ENCODE peak calls at places on chromosomes 1 and 21, in four cellular contexts. X is tibial nerve, H is right lobe of liver, L is left lung. U is an unnamed sample.

GRCh38 chr1:40610156-40610555 is 55.3 kb downstream of the RIMS3 start:
- DNase-seq in H (no peak), L (no peak), X (no peak), U (no peak)

GRCh38 chr1:238653693-238654321 is 732.6 kb upstream of the CHRM3 start:
- DNase-seq in X (no peak), H (no peak), L (no peak), U (no peak)

GRCh38 chr1:40646385-40646784 is 19.1 kb downstream of the RIMS3 start:
- DNase-seq in L (no peak), H (no peak), X (no peak), U (no peak)

GRCh38 chr1:117473063-117473462 is 105.8 kb downstream of the MAN1A2 start:
- DNase-seq in H (no peak), L (no peak), X (no peak), U (no peak)

GRCh38 chr1:221840511-221841243 is 98.8 kb upstream of the DUSP10 start:
- DNase-seq in X (peak; percentile 22), H (no peak), L (no peak), U (no peak)

GRCh38 chr1:161012420-161012819 is 8.5 kb downstream of the F11R start:
- DNase-seq in H (no peak), X (no peak), L (no peak), U (no peak)

GRCh38 chr1:81670286-81670685 is 130.4 kb upstream of the ADGRL2 start:
- DNase-seq in X (peak; percentile 41), L (peak; percentile 82), H (peak; percentile 55), U (no peak)

GRCh38 chr1:220526294-220526693 is 1.6 kb upstream of the MARK1 start:
- DNase-seq in L (no peak), X (no peak), H (no peak), U (no peak)

GRCh38 chr1:56506314-56506743 is 73.0 kb downstream of the PLPP3 start:
- DNase-seq in L (peak; percentile 63), X (no peak), H (peak; percentile 35), U (no peak)

GRCh38 chr1:236103646-236104218 is 38.6 kb upstream of the GPR137B start:
- DNase-seq in L (no peak), H (no peak), X (peak; percentile 78), U (peak; percentile 24)

GRCh38 chr1:154342836-154343472 is 17.6 kb downstream of the ATP8B2 start:
- DNase-seq in X (no peak), H (no peak), L (peak; percentile 57), U (peak; percentile 57)

GRCh38 chr21:38942617-38943245 is 137.0 kb downstream of the ETS2 start:
- DNase-seq in H (no peak), L (no peak), X (no peak), U (no peak)

GRCh38 chr1:162229534-162229933 is 147.1 kb downstream of the SPATA46 start:
- DNase-seq in X (no peak), L (no peak), H (no peak), U (no peak)

GRCh38 chr1:21027805-21028204 is 148.9 kb downstream of the EIF4G3 start:
- DNase-seq in X (no peak), H (no peak), L (no peak), U (no peak)

GRCh38 chr21:31557421-31557955 is 102.0 kb upstream of the SOD1 start:
- DNase-seq in X (no peak), L (no peak), H (no peak), U (no peak)

GRCh38 chr1:216820345-216820744 is 97.1 kb upstream of the ESRRG start:
- DNase-seq in H (no peak), X (no peak), L (no peak), U (no peak)

GRCh38 chr1:44361478-44361877 is 6.4 kb upstream of the ERI3 start:
- DNase-seq in H (no peak), L (no peak), X (no peak), U (no peak)

GRCh38 chr1:182806015-182806678 is 16.6 kb downstream of the NPL start:
- DNase-seq in X (no peak), L (no peak), H (no peak), U (no peak)

GRCh38 chr1:182809414-182809957 is 19.9 kb downstream of the NPL start:
- DNase-seq in X (no peak), L (no peak), H (no peak), U (no peak)

GRCh38 chr1:182802006-182802798 is 12.6 kb downstream of the NPL start:
- DNase-seq in L (no peak), H (no peak), X (no peak), U (no peak)

GRCh38 chr1:182807907-182808306 is 18.3 kb downstream of the NPL start:
- DNase-seq in X (no peak), H (no peak), L (no peak), U (no peak)

GRCh38 chr1:182803846-182804245 is 14.3 kb downstream of the NPL start:
- DNase-seq in L (no peak), X (no peak), H (no peak), U (no peak)
- H3K9me3 ChIP-seq in L (no peaks in the 10 kb centered on the region), X (no peaks in the 10 kb centered on the region), H (no peaks in the 10 kb centered on the region), U (no peaks in the 10 kb centered on the region)

DNA sequence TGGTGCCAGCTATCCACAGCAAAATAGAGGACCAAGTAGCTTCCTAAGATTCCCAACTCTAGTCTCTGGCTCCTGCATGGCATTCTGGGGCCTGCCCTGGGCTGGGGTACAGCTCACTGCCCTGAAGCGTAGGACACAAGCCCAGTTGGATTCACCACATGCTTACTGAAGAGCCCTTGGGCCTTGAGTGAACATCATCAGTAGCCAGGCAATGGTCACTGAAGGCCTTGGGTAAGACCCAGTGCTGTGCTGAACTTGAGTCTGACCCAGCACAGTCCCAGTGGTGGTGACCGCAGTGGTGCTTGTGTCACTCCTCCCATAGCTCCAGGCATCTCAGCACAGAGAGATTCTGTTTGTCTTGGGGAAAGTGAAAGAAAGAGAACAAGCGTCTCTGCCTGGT is 7.7 kb upstream of the LCE3A start:
- DNase-seq in L (no peak), X (no peak), H (no peak), U (no peak)
- H3K9me3 ChIP-seq in L (no peaks in the 10 kb centered on the region), X (no peaks in the 10 kb centered on the region), H (no peaks in the 10 kb centered on the region), U (no peaks in the 10 kb centered on the region)

DNA sequence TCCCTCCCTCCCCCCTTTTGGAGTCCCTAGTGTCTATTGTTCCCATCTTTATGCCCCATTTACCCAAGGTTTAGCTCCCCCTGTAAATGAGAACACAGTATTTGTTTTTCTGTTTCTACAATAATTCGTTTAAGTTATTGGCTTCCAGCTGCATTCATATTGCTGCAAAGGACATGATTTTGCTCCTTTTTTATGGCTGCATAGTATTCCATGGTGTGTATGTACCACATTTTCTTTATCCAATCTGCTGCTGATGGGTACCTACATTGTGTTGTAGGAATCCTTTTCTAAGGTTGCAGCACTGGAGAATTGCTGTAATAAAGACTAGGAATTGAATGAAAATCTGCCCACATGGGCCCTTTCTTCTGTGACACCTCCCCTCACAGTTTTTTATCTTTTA is 6.8 kb downstream of the SLC25A24 start:
- DNase-seq in X (no peak), H (no peak), L (no peak), U (no peak)
- H3K9me3 ChIP-seq in X (no peaks in the 10 kb centered on the region), H (no peaks in the 10 kb centered on the region), L (no peaks in the 10 kb centered on the region), U (peaks cover 4% of the 10 kb centered on the region)

DNA sequence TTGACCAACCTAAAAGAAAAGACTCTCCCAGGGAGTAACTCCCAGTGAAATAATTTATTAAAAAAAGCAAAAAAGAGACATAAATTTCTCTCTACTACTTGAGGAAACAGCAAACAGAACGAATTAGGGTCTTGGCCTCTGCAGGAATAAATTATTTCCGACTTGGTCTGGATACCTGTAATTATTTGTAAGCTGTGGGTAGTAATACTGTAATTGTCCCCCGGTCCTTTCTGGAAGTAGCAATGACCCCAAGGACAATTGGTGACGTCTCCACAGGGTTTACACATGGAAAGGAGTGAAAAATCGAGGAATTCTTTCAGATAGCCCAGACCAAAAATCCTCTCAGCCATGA is 3.7 kb upstream of the SIM2 start:
- DNase-seq in H (no peak), X (no peak), L (no peak), U (no peak)
- H3K9me3 ChIP-seq in H (no peaks in the 10 kb centered on the region), X (no peaks in the 10 kb centered on the region), L (no peaks in the 10 kb centered on the region), U (no peaks in the 10 kb centered on the region)

GRCh38 chr1:2980849-2981248 is 40.4 kb upstream of the ACTRT2 start:
- DNase-seq in H (no peak), L (no peak), X (no peak), U (no peak)

GRCh38 chr1:2979191-2980072 is 41.8 kb upstream of the ACTRT2 start:
- DNase-seq in X (no peak), L (peak; percentile 24), H (no peak), U (no peak)

GRCh38 chr1:2978691-2979190 is 42.5 kb upstream of the ACTRT2 start:
- DNase-seq in H (no peak), X (no peak), L (no peak), U (no peak)

GRCh38 chr1:2981388-2981787 is 39.9 kb upstream of the ACTRT2 start:
- DNase-seq in H (no peak), L (no peak), X (no peak), U (no peak)

GRCh38 chr1:2980073-2980791 is 41.0 kb upstream of the ACTRT2 start:
- DNase-seq in H (no peak), L (no peak), X (no peak), U (no peak)
- H3K9me3 ChIP-seq in H (no peaks in the 10 kb centered on the region), L (no peaks in the 10 kb centered on the region), X (no peaks in the 10 kb centered on the region), U (no peaks in the 10 kb centered on the region)

GRCh38 chr1:2961081-2961480 is 60.2 kb upstream of the ACTRT2 start:
- DNase-seq in H (peak; percentile 5), X (no peak), L (no peak), U (no peak)
- H3K9me3 ChIP-seq in H (no peaks in the 10 kb centered on the region), X (no peaks in the 10 kb centered on the region), L (no peaks in the 10 kb centered on the region), U (peaks cover 2% of the 10 kb centered on the region)

GRCh38 chr1:16241116-16241763 is 4.3 kb upstream of the CPLANE2 start:
- DNase-seq in L (no peak), H (no peak), X (no peak), U (no peak)
- H3K9me3 ChIP-seq in L (no peaks in the 10 kb centered on the region), H (no peaks in the 10 kb centered on the region), X (no peaks in the 10 kb centered on the region), U (no peaks in the 10 kb centered on the region)

GRCh38 chr1:152160553-152160952 is 1.5 kb upstream of the RPTN start:
- DNase-seq in H (no peak), X (no peak), L (no peak), U (no peak)
- H3K9me3 ChIP-seq in H (no peaks in the 10 kb centered on the region), X (no peaks in the 10 kb centered on the region), L (no peaks in the 10 kb centered on the region), U (no peaks in the 10 kb centered on the region)

GRCh38 chr1:2903226-2903625 is 101.7 kb upstream of the TTC34 start:
- DNase-seq in X (no peak), L (no peak), H (no peak), U (no peak)
- H3K9me3 ChIP-seq in X (no peaks in the 10 kb centered on the region), L (no peaks in the 10 kb centered on the region), H (no peaks in the 10 kb centered on the region), U (no peaks in the 10 kb centered on the region)

GRCh38 chr1:78730053-78730452 is 80.4 kb downstream of the IFI44 start:
- DNase-seq in H (no peak), L (no peak), X (no peak), U (no peak)
- H3K9me3 ChIP-seq in H (no peaks in the 10 kb centered on the region), L (no peaks in the 10 kb centered on the region), X (no peaks in the 10 kb centered on the region), U (no peaks in the 10 kb centered on the region)